ENCODE peak calls at places on chromosomes 2 and 18, in six cellular contexts. N is fibroblast of the conjunctiva, I is IMR-90, H is Panc1, G is AML-193, M is EL. R is an unnamed sample.

GRCh38 chr2:151287513-151288250 is 1.8 kb downstream of the NMI start:
- DNase-seq in I (no peak), G (no peak), H (no peak), M (no peak), N (no peak), R (no peak)

GRCh38 chr18:74836296-74837139 is 238.8 kb downstream of the ZNF407 start:
- DNase-seq in N (no peak), H (no peak), G (no peak), I (peak; percentile 72), M (peak; percentile 52), R (no peak)

GRCh38 chr2:88857274-88857741 is 165.8 kb downstream of the RPIA start:
- DNase-seq in M (no peak), G (peak; percentile 100), H (no peak), I (no peak), N (no peak), R (no peak)

GRCh38 chr2:195737531-195738162 is 80.6 kb downstream of the SLC39A10 start:
- DNase-seq in H (no peak), N (peak; percentile 9), I (peak; percentile 56), G (no peak), M (peak; percentile 28), R (no peak)

GRCh38 chr2:128520787-128521186 is 202.1 kb upstream of the HS6ST1 start:
- DNase-seq in M (no peak), I (no peak), N (no peak), G (no peak), H (no peak), R (no peak)

GRCh38 chr2:64260817-64261216 is 116.6 kb upstream of the PELI1 start:
- DNase-seq in M (no peak), I (no peak), G (peak; percentile 75), N (no peak), H (no peak), R (no peak)

GRCh38 chr18:59460060-59460395 is 101.0 kb upstream of the LMAN1 start:
- DNase-seq in I (peak; percentile 40), N (no peak), G (no peak), H (no peak), M (no peak), R (no peak)

GRCh38 chr2:72993147-72993546 is 75.8 kb downstream of the EMX1 start:
- DNase-seq in G (peak; percentile 0), H (peak; percentile 43), N (no peak), I (peak; percentile 13), M (peak; percentile 35), R (no peak)

GRCh38 chr2:203685081-203685621 is 21.3 kb upstream of the CD28 start:
- DNase-seq in G (no peak), H (no peak), N (peak; percentile 57), I (peak; percentile 94), M (peak; percentile 83), R (peak; percentile 16)

GRCh38 chr2:128559533-128560515 is 241.2 kb upstream of the HS6ST1 start:
- DNase-seq in G (no peak), M (no peak), I (no peak), N (no peak), H (no peak), R (no peak)

GRCh38 chr2:239288237-239288636 is 112.6 kb downstream of the HDAC4 start:
- DNase-seq in M (no peak), N (no peak), G (no peak), H (no peak), I (peak; percentile 67), R (no peak)

GRCh38 chr2:201507725-201508124 is 56.2 kb downstream of the STRADB start:
- DNase-seq in I (no peak), M (no peak), N (no peak), G (no peak), H (no peak), R (no peak)

GRCh38 chr2:62140785-62141740 is 54.9 kb upstream of the B3GNT2 start:
- DNase-seq in G (no peak), H (no peak), I (no peak), M (no peak), N (no peak), R (no peak)

GRCh38 chr2:9896216-9896615 is 52.9 kb downstream of the TAF1B start:
- DNase-seq in N (no peak), M (no peak), I (no peak), H (no peak), G (no peak), R (no peak)

GRCh38 chr18:56532176-56532840 is 106.1 kb downstream of the TXNL1 start:
- DNase-seq in I (peak; percentile 56), H (no peak), N (no peak), G (no peak), M (peak; percentile 49), R (no peak)

GRCh38 chr2:68263632-68264031 is 11.3 kb upstream of the PPP3R1 start:
- DNase-seq in G (no peak), I (no peak), M (no peak), N (no peak), H (no peak), R (no peak)

GRCh38 chr2:234308814-234309195 is 188.1 kb downstream of the ARL4C start:
- DNase-seq in N (no peak), I (peak; percentile 85), G (no peak), M (peak; percentile 20), H (no peak), R (no peak)

R was measured in amniotic stem cell.